ENCODE peak calls at places on chromosomes 2 and 18, in seven cellular contexts. W is HepG2, L is left ventricle myocardium inferior, Q is ovary, X is pancreas, S is colonic mucosa, E is HL-60. A is an unnamed sample. For H3K27me3, the result is how much of the 10 kb centered on the place peaks cover.

GRCh38 chr2:189124175-189124574 is 55.4 kb downstream of the COL5A2 start:
- DNase-seq in W (no peak), L (no peak), Q (no peak), X (no peak), S (no peak), E (no peak), A (no peak)

GRCh38 chr18:12271376-12272235 is 17.4 kb downstream of the CIDEA start:
- DNase-seq in W (peak), L (peak), Q (peak), X (peak), S (peak), E (peak), A (peak)

GRCh38 chr18:62523631-62524442 is 1.0 kb downstream of the ZCCHC2 start:
- DNase-seq in W (no peak), L (peak), Q (peak), X (peak), S (peak), E (no peak), A (peak)

GRCh38 chr2:229417906-229418305 is 146.8 kb upstream of the PID1 start:
- DNase-seq in W (no peak), L (no peak), Q (no peak), X (no peak), S (no peak), E (no peak), A (no peak)

GRCh38 chr18:709771-710170 is 2.7 kb downstream of the ENOSF1 start:
- DNase-seq in W (no peak), L (no peak), Q (no peak), X (no peak), S (no peak), E (no peak), A (no peak)

GRCh38 chr2:226658555-226658954 is 141.1 kb downstream of the IRS1 start:
- DNase-seq in W (no peak), L (no peak), Q (no peak), X (no peak), S (no peak), E (no peak), A (no peak)

GRCh38 chr2:85584857-85585780 is 888 bp downstream of the VAMP5 start:
- DNase-seq in W (peak), L (no peak), Q (no peak), X (peak), S (peak), E (no peak), A (no peak)

GRCh38 chr2:155368934-155369333 is 670.4 kb downstream of the KCNJ3 start:
- DNase-seq in W (peak), L (no peak), Q (no peak), X (no peak), S (no peak), E (no peak), A (no peak)

GRCh38 chr2:241500431-241500975 is 7.9 kb downstream of the STK25 start:
- DNase-seq in W (no peak), L (no peak), Q (no peak), X (no peak), S (no peak), E (no peak), A (no peak)

GRCh38 chr2:80499095-80499494 is 194.5 kb upstream of the LRRTM1 start:
- DNase-seq in W (peak), L (no peak), Q (no peak), X (no peak), S (peak), E (no peak), A (no peak)

GRCh38 chr2:23445450-23445868 is 60.5 kb downstream of the KLHL29 start:
- DNase-seq in W (no peak), L (no peak), Q (no peak), X (no peak), S (no peak), E (no peak), A (no peak)

GRCh38 chr2:131426727-131427126 is 49.2 kb upstream of the TUBA3D start:
- DNase-seq in W (no peak), L (no peak), Q (no peak), X (no peak), S (no peak), E (no peak), A (no peak)

GRCh38 chr2:44582363-44583008 is 220.7 kb downstream of the CAMKMT start:
- DNase-seq in W (no peak), L (no peak), Q (no peak), X (no peak), S (no peak), E (no peak), A (no peak)

GRCh38 chr2:70498054-70498453 is 55.6 kb downstream of the TGFA start:
- DNase-seq in W (peak), L (no peak), Q (no peak), X (no peak), S (no peak), E (no peak), A (no peak)
- TF ChIP-seq CTCF in W (no peak), L (no peak), Q (no peak), X (no peak), S (no peak), E (no peak), A (no peak)

DNA sequence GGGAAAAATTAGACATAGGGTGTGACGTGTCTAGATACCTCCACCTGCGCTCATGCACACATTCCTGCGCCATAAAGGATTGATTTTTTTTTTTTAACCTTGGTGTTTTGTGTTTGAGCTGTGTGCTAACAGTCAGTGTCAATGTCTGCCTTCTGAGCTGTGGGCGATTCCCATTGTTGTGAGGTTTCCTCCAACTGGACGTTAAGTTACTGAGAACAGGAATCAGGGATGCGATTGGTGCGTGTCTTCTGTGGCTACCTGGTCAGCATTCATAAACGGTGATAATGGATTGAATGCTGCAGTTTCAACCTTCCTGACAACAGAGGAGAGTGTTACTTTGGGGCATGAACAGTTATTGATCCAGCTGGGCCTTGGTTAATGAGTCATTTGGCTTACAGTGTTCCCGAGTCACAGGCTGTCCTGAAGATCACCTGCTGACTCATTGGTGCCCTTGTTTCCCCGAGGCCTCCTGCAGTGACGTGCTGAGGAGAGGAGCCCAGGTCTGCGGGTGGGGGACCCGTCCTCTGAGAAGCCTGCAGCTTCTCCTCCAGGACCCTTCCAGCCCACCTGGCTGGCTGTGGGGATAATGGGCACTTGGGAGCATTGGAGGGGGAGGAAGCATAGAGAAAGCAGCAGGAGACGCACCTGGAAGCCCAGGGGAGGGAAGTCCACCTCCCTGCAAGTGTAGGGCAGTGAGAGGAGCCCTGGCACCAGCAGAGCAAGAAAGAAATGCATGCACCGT is 25.8 kb upstream of the CABYR start:
- DNase-seq in W (peak), L (no peak), Q (no peak), X (peak), S (no peak), E (no peak), A (no peak)
- H3K27ac ChIP-seq in W (peak), L (no peak), Q (no peak), X (peak), S (no peak), E (no peak), A (no peak)

DNA sequence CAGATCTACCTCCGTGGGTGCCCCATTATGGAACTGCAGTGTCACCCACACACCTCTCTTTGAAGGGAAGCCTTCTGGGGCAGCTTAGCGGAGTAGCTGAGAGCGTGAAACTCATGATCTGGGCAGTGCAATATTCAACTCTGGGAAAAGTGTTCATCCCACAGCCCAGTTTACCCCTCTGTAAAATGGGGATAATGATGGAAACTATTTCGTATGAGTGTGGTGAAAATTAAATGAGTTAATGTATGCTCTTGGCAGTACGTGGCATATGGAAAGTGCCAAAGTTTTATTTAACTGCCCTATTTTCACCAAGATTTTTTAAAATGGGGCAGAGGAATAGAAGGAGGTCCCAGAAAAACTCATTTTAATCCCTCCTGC is 11.5 kb downstream of the EVX2 start:
- DNase-seq in W (no peak), L (no peak), Q (no peak), X (no peak), S (no peak), E (no peak), A (no peak)
- H3K27me3 ChIP-seq in W (under half), L (half or more), Q (under half), X (under half), S (half or more), E (half or more), A (under half)

GRCh38 chr2:68798574-68798973 is 64.0 kb downstream of the ARHGAP25 start:
- DNase-seq in W (no peak), L (no peak), Q (no peak), X (no peak), S (no peak), E (no peak), A (no peak)
- TF ChIP-seq CTCF in W (no peak), L (no peak), Q (no peak), X (no peak), S (no peak), E (no peak), A (no peak)

GRCh38 chr2:215421859-215422461 is 13.9 kb downstream of the FN1 start:
- DNase-seq in W (no peak), L (no peak), Q (no peak), X (no peak), S (no peak), E (no peak), A (no peak)
- H3K27ac ChIP-seq in W (peak), L (no peak), Q (no peak), X (no peak), S (no peak), E (no peak), A (peak)

DNA sequence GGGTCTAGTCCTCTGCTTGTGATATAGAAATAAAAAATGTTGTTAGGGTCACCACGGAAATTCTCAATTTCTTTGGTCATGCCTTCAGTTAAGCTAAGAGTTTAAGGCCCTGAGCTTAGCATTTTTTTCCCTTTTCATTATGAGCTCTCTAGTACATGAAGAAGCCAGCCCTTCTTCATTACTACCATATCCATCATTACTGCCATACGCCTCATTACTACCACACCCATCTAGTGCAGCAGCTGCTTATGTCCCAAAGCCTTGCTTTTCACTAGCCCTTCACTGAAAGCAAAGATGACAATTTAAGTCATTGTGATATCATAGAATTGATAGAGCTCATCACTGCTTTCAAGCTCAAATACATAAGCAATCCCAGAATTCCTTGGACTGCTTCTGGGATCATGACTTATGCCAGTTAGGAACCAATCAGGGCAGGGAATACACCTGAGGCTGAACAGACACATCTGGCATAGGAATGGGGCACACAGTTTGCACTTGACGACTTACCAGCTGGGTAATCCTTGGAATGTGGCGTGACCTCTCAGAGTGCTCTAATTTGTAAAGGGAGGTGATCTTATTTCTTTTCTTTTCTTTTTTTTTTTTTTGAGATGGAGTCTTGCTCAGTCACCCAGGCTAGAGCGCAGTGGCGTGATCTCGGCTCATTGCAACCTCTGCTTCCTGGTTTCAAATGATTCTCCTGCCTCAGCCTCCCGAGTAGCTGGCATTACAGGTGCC is 40.3 kb downstream of the SOWAHC start:
- DNase-seq in W (no peak), L (no peak), Q (no peak), X (no peak), S (no peak), E (no peak), A (no peak)
- H3K27me3 ChIP-seq in W (under half), L (under half), Q (under half), X (under half), S (under half), E (under half), A (under half)

DNA sequence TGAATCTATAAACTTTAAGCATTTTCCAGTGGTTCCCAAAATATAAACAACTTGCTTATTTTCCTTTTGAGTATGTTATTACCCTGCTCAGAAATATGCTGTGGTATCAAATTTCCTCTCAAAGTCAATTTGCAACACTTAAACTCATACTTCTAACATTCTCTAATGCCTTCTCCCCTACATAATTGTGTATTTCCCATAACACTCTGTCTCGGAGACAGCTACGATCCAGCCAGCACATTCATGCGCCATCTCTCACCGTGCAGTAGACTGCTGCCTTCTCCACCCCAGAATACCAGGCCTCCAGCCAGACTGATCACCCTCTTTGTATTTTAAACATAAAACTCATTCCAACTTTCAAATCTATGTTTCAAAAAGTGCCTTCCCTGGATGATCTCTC is 41.8 kb downstream of the TIMM21 start:
- DNase-seq in W (no peak), L (no peak), Q (no peak), X (no peak), S (no peak), E (no peak), A (no peak)
- TF ChIP-seq CTCF in W (no peak), L (no peak), Q (no peak), X (no peak), S (no peak), E (no peak), A (no peak)

DNA sequence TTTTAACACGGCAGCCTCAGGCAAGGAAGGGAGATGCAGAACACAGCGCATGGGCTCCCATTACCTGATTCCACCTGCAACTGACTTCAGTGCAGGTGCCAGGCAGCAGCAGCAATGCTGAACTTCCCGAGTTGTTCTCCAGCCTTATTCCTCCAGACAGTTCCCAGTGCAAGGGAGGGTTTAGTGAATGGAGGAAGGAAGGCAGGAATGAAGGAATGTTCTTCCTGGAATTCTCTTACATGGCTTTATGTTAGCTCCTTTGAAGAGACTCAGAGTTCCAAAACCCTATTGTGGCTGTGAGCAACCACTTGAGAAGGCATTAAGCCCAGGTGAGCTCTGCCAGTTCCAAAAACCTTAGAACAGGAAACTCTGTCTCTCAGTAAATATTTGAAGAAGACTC is 45.5 kb downstream of the SERPINB7 start:
- DNase-seq in W (no peak), L (no peak), Q (no peak), X (no peak), S (no peak), E (no peak), A (no peak)
- H3K27ac ChIP-seq in W (no peak), L (no peak), Q (no peak), X (no peak), S (no peak), E (no peak), A (no peak)

GRCh38 chr2:120451334-120451733 is 105.4 kb downstream of the INHBB start:
- DNase-seq in W (no peak), L (no peak), Q (peak), X (no peak), S (no peak), E (no peak), A (no peak)

GRCh38 chr2:120452131-120452530 is 106.2 kb downstream of the INHBB start:
- DNase-seq in W (no peak), L (no peak), Q (peak), X (no peak), S (no peak), E (no peak), A (no peak)

GRCh38 chr2:120448961-120449421 is 103.1 kb downstream of the INHBB start:
- DNase-seq in W (no peak), L (no peak), Q (no peak), X (no peak), S (no peak), E (no peak), A (peak)

GRCh38 chr2:120448427-120448826 is 102.5 kb downstream of the INHBB start:
- DNase-seq in W (no peak), L (no peak), Q (no peak), X (no peak), S (no peak), E (no peak), A (peak)

DNA sequence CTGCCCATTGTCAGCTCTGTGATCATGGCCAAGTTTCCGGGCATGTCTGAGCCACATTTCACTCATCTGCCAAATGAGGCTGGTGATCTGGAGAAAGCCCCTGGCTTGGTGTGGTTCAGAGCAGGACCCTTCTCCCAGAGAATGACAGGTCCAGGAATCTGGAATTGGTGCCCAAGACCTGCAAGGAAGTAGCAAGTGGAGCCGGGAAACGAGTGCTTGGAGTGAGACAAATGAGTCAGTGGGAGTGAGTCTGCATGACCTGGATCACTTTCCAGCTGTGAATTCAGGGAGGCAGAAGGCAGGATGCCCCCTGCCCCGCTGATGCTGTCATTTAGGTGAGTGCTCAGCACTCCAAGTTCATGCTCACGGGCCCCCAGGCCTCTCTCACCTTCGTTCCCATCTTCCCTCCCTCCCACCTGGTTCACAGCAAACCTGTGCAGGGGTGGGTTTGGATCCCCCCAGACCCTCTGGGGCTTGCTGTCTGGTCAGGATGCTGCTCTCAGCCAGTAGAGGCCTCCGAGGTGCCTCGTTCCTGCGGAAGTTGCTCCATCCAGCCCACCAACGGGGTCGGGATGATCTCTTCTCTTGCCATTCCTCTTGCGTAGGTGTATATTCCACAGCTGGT is 104.4 kb downstream of the INHBB start:
- DNase-seq in W (no peak), L (no peak), Q (no peak), X (no peak), S (no peak), E (no peak), A (peak)
- H3K27me3 ChIP-seq in W (under half), L (under half), Q (under half), X (under half), S (under half), E (under half), A (under half)

A was measured in tibial artery.